ENCODE peak calls at places on chromosomes 16 and 17, in four cellular contexts. Q is heart left ventricle, W is adrenal gland, O is A549. L is an unnamed sample.

GRCh38 chr17:82333279-82334171 is at the start of gene SECTM1:
- DNase-seq in O (no peak), Q (peak), W (no peak), L (peak)

GRCh38 chr16:30369938-30370443 is 303 bp downstream of the TBC1D10B start:
- DNase-seq in W (no peak), Q (peak), O (no peak), L (no peak)

GRCh38 chr16:57870753-57871454 is 68.6 kb upstream of the KIFC3 start:
- DNase-seq in O (no peak), Q (no peak), W (no peak), L (no peak)

GRCh38 chr16:85067431-85067830 is 39.8 kb downstream of the KIAA0513 start:
- DNase-seq in Q (no peak), W (no peak), O (no peak), L (no peak)

GRCh38 chr17:78341559-78342437 is 18.1 kb downstream of the SOCS3 start:
- DNase-seq in W (peak), Q (peak), O (peak), L (no peak)

GRCh38 chr17:77802333-77802615 is 156.2 kb upstream of the TNRC6C start:
- DNase-seq in W (no peak), Q (no peak), O (no peak), L (no peak)

GRCh38 chr17:73800893-73801292 is 156.6 kb upstream of the SDK2 start:
- DNase-seq in W (no peak), Q (no peak), O (no peak), L (peak)

GRCh38 chr17:74919440-74920305 is 3.4 kb downstream of the USH1G start:
- DNase-seq in Q (peak), O (peak), W (no peak), L (no peak)

GRCh38 chr17:16488572-16488997 is 3.4 kb downstream of the LRRC75A start:
- DNase-seq in W (peak), Q (no peak), O (no peak), L (no peak)

GRCh38 chr17:48738803-48739526 is 10.4 kb upstream of the HOXB13 start:
- DNase-seq in O (no peak), Q (no peak), W (no peak), L (no peak)

GRCh38 chr17:78197147-78197830 is 10.1 kb downstream of the AFMID start:
- DNase-seq in O (no peak), W (no peak), Q (no peak), L (no peak)

GRCh38 chr16:20740007-20740883 is 1.4 kb downstream of the THUMPD1 start:
- DNase-seq in Q (no peak), W (peak), O (peak), L (no peak)

GRCh38 chr17:69525920-69526841 is 111.7 kb downstream of the MAP2K6 start:
- DNase-seq in O (peak), W (peak), Q (no peak), L (no peak)

GRCh38 chr16:80974649-80975376 is 31.9 kb downstream of the CMC2 start:
- DNase-seq in W (no peak), Q (no peak), O (no peak), L (no peak)

GRCh38 chr17:81223758-81224122 is 975 bp upstream of the CEP131 start:
- DNase-seq in W (no peak), O (no peak), Q (peak), L (no peak)

GRCh38 chr17:80673152-80673920 is 128.7 kb downstream of the RPTOR start:
- DNase-seq in Q (no peak), W (peak), O (no peak), L (no peak)

GRCh38 chr17:36812762-36813161 is 124.5 kb upstream of the LHX1 start:
- DNase-seq in Q (no peak), W (no peak), O (no peak), L (no peak)

GRCh38 chr17:36808181-36808661 is 129.1 kb upstream of the LHX1 start:
- DNase-seq in O (no peak), Q (no peak), W (no peak), L (peak)

GRCh38 chr17:36813357-36813756 is 123.9 kb upstream of the LHX1 start:
- DNase-seq in O (no peak), Q (no peak), W (no peak), L (no peak)

DNA sequence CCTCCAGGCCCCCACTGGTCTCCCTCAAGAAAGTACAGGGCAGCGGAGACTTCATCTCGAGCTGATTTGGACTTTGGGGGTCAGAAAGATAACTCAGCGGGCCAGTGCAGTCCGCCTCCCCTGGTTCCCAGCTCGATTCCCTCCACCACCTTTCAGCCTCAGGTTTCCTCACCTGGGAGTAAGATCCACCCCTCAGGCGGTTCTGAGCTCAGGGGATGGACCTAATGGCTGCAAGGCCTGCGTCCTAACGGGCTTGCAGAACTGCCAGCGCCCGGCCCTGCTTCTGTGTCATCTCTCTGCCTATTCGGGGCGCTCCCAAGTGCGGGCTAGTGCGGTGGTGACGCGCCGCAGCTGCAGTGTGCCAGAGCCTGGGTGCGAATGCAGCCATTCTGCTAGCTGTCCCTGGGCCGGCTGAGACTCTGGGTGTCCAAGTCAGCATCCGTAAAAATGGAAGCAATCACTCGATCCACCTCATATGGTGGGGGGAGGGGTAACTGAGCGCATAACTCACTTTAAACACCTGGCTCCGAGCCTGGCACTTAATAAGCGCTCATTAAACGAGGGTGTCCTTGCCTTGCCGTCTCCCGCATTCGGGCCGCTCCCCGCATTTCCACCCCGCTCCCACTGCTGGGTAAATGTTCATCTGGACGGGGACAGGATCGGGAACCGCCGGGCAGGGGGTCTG is 129.6 kb upstream of the LHX1 start:
- DNase-seq in Q (no peak), W (no peak), O (no peak), L (no peak)
- H3K4me3 ChIP-seq in Q (no peak), W (no peak), O (peak), L (no peak)

GRCh38 chr16:5487728-5488127 is 390.1 kb upstream of the EEF2KMT start:
- DNase-seq in Q (no peak), W (no peak), O (no peak), L (no peak)

GRCh38 chr16:5488581-5488980 is 391.0 kb upstream of the EEF2KMT start:
- DNase-seq in O (no peak), W (no peak), Q (no peak), L (no peak)

GRCh38 chr16:5496013-5496412 is 398.4 kb upstream of the EEF2KMT start:
- DNase-seq in O (no peak), Q (no peak), W (no peak), L (no peak)

DNA sequence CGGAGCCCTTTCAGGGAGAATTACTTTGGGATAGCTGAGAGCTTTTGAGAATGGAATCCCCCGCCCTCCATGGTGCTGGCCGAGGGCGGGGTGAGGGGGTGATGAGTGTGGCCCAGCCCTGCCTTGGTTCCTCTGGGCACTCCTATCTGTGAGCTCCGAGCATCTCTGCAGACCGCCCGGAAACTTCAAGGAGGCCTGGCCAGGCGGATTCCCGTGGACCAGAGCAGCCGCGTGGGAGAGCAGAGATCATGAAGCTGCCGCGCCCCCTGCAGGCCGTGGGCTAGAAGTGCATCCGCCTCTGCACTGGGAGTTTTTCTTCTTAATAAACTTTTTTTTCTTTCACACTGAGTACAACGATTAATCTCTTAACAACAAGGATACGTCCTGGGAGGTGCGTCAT is 392.9 kb upstream of the EEF2KMT start:
- DNase-seq in O (peak), Q (no peak), W (peak), L (no peak)
- TF ChIP-seq CTCF in O (peak), Q (peak), W (peak), L (no peak)

GRCh38 chr17:50604470-50604869 is 30.2 kb upstream of the ABCC3 start:
- DNase-seq in O (no peak), W (peak), Q (peak), L (no peak)
- TF ChIP-seq POLR2A in O (no peak), W (no peak), Q (no peak), L (no peak)

GRCh38 chr16:17469742-17470001 is 1.1 kb downstream of the XYLT1 start:
- DNase-seq in W (no peak), Q (no peak), O (no peak), L (no peak)

GRCh38 chr16:17469011-17469741 is 1.6 kb downstream of the XYLT1 start:
- DNase-seq in W (no peak), Q (no peak), O (no peak), L (peak)

GRCh38 chr16:17466876-17467275 is 3.9 kb downstream of the XYLT1 start:
- DNase-seq in Q (no peak), W (no peak), O (no peak), L (no peak)

GRCh38 chr16:17468611-17469010 is 2.1 kb downstream of the XYLT1 start:
- DNase-seq in Q (no peak), W (no peak), O (no peak), L (peak)

DNA sequence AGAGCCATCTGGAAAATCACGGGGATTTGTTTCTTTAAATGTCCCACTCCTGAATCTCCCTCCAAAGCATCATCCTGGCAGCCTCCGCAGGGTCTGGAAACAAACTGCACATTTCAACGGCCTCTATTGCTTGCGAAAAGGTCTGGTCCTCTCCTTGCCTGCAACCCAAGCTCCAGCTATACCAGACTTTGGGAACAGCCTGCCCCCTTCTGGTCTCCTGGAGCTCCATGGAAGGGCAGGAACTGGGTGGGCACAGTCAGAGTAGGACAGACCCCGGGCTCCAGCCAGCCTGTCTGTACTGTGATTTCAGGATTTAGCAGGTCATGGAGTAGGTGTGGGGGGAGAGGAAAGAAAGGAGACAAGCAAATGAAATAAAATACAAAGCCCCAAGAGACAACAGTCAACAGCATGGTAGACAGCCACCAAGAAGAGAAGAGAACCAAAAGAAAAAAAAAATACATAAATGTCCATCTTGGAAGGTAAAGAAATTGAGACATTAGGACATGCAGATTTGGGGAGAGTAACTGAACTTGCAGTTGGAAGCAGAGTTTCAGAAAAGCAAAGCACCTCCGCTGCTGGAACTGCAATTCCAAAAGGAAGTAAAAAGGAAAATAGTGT is 2.7 kb downstream of the XYLT1 start:
- DNase-seq in W (peak), Q (peak), O (peak), L (peak)
- H3K4me3 ChIP-seq in W (no peak), Q (no peak), O (no peak), L (no peak)

GRCh38 chr16:56643833-56644232 is 5.4 kb downstream of the MT1A start:
- DNase-seq in W (no peak), Q (no peak), O (no peak), L (no peak)
- TF ChIP-seq CTCF in W (no peak), Q (no peak), O (peak), L (no peak)

GRCh38 chr16:55478827-55479559 is at the start of gene MMP2:
- DNase-seq in Q (peak), W (peak), O (no peak), L (peak)
- TF ChIP-seq POLR2A in Q (no peak), W (no peak), O (no peak), L (no peak)

DNA sequence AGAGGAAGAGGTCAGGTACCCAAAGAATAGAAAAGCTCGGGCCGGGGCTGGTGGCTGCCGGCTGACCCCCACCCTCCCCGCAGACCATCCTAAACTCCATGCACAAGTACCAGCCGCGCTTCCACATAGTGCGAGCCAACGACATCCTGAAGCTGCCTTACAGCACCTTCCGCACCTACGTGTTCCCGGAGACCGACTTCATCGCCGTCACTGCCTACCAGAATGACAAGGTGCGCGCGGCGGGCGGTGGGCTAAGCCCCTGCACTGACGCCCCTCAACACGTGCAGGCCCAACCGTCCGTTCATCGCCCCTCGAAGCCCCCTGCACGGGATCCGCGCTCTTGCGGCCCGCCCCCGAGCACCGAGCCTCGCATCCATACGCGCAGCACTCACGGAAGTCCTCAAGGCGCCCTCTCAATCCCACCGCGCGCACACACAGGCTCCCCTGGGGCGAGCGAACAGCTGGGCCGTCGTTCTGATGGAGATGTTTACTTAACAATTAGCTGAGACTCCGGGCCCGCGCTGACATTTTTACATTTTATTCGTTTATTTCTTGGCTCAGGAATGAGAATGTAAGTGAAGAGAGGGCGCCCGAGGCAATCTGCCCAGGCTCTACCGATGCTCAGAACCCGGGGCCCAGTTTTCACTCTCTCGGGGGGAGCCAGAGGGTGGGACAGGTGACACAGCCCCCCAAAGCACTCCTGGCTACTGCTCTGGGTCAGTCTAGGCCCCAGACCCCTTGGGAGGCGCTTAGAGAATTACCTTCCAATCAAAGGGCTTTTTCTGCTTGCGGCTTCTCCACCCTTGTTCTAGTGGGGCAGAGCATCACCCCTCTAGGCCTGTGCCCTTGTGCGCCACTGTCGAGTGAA is 3.6 kb downstream of the TBX2 start:
- DNase-seq in O (no peak), W (no peak), Q (peak), L (no peak)
- H3K4me3 ChIP-seq in O (no peak), W (peak), Q (peak), L (no peak)

GRCh38 chr17:40819528-40820125 is 2.8 kb downstream of the KRT10 start:
- DNase-seq in Q (no peak), W (no peak), O (peak), L (no peak)
- TF ChIP-seq CTCF in Q (no peak), W (no peak), O (no peak), L (no peak)

GRCh38 chr16:28534542-28535373 is 4.0 kb downstream of the NUPR1 start:
- DNase-seq in O (no peak), Q (no peak), W (peak), L (peak)

GRCh38 chr16:28543072-28543471 is 4.3 kb upstream of the NUPR1 start:
- DNase-seq in W (no peak), O (no peak), Q (no peak), L (no peak)

GRCh38 chr16:28537964-28538732 is 626 bp downstream of the NUPR1 start:
- DNase-seq in W (peak), O (no peak), Q (no peak), L (peak)

GRCh38 chr16:28537076-28537475 is 1.7 kb downstream of the NUPR1 start:
- DNase-seq in O (no peak), Q (no peak), W (no peak), L (peak)

DNA sequence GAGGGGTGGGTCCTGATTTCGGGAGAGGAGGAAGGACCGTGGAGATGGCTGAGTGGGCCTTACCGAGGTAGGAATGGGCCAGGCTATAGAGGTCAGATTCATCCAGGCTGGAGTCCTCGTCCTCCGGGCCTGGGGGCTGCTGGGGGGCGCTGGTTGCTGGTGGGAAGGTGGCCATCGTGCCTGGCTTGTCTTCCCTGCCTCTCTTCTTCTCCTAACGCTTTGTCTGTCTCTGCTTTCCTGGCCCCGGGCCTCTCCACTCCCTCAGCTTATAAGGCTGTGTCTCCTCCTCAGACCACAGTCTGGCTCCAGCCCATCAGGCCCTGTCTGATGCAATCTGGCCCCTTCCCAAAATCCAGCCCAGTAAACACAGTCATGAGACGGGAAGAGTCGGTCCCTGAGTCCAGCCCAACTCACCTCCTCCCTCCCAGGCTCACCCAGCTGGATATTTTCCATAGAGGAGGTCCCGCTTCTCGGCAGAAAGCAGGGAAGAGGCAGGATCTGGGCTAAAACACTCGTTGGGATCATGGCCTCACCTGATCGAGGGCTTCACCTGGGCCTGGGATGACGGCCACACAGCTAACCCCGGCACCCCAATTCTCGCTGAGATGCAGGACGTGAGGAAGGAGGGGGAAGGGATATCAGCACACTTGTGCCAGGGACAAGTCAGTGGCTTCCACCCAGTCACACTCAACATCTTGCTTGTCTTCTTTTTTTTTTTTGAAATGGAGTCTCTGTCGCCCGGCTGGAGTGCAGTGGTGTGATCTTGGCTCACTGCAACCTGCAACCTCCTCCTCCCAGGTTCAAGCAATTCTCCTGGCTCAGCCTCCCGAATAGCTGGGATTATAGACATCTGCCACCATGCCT is at the start of gene NUPR1:
- DNase-seq in O (peak), W (peak), Q (peak), L (peak)
- TF ChIP-seq POLR2A in O (no peak), W (peak), Q (no peak), L (peak)

DNA sequence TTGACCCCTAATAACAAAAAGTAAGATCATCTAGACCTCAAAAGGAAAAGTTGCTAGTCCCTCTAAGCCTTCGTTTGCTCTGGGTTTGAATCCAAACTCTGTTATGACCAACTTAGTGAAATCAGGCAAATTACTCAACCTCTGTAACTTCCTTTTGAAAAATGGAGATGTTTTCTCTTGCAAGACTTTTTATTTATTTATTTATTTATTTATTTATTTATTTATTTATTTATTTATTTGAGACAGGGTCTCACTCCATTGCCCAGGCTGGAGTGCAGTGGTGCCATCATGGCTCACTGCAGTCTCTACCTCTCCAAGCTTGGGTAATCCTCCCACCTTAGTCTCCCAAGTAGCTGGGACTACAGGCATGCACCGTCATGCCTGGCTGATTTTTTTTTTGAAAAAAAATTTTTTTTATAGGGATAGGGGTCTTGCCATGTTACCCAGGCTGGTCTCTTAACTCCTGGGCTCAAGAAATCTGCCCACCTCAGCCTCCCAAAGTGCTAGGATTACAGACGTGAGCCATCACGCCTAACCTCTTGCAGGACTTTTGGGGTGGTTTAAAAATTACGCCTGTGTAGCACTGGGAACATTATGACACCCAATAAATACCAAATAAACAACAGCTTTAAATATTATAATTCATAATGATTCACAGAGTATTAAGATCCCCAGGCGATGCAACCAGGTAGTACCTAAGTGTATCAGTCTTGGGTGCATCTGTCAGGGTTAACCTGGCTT is 63.4 kb downstream of the PITPNC1 start:
- DNase-seq in Q (no peak), O (no peak), W (no peak), L (no peak)
- H3K4me3 ChIP-seq in Q (no peak), O (peak), W (no peak), L (no peak)

L was measured in lower leg skin.